ENCODE peak calls at places on chromosomes 6 and 20, in four cellular contexts. Q is GM06990, H is WERI-Rb-1, R is coronary artery. Y is an unnamed sample.

GRCh38 chr6:76631641-76632040 is 559.2 kb upstream of the IMPG1 start:
- DNase-seq in Q (no peak), H (peak), R (no peak), Y (no peak)

GRCh38 chr6:157099912-157100593 is 223.3 kb downstream of the TMEM242 start:
- DNase-seq in Q (peak), H (no peak), R (no peak), Y (peak)

GRCh38 chr6:75830959-75831885 is 82.2 kb downstream of the MYO6 start:
- DNase-seq in Q (peak), H (no peak), R (no peak), Y (peak)

GRCh38 chr20:17671051-17671450 is 11.0 kb downstream of the RRBP1 start:
- DNase-seq in Q (no peak), H (no peak), R (no peak), Y (no peak)

GRCh38 chr6:154447929-154448328 is 62.6 kb downstream of the CNKSR3 start:
- DNase-seq in Q (no peak), H (no peak), R (no peak), Y (no peak)

GRCh38 chr20:25160897-25161296 is 34.6 kb upstream of the ENTPD6 start:
- DNase-seq in Q (no peak), H (no peak), R (no peak), Y (no peak)

GRCh38 chr6:111478064-111478476 is 4.9 kb downstream of the REV3L start:
- DNase-seq in Q (no peak), H (no peak), R (no peak), Y (no peak)

GRCh38 chr6:37205997-37206340 is 36.0 kb downstream of the PIM1 start:
- DNase-seq in Q (no peak), H (no peak), R (no peak), Y (no peak)

GRCh38 chr6:72533601-72534000 is 88.3 kb upstream of the KCNQ5 start:
- DNase-seq in Q (no peak), H (no peak), R (no peak), Y (no peak)

GRCh38 chr6:53805725-53806124 is 10.9 kb downstream of the LRRC1 start:
- DNase-seq in Q (no peak), H (no peak), R (no peak), Y (no peak)

GRCh38 chr20:7608246-7608645 is 332.0 kb downstream of the HAO1 start:
- DNase-seq in Q (no peak), H (no peak), R (no peak), Y (no peak)

GRCh38 chr20:12762725-12763124 is 246.0 kb upstream of the SPTLC3 start:
- DNase-seq in Q (no peak), H (no peak), R (no peak), Y (no peak)

GRCh38 chr6:131952886-131953509 is 1.8 kb upstream of the CCN2 start:
- DNase-seq in Q (no peak), H (no peak), R (no peak), Y (no peak)

GRCh38 chr20:49694450-49695071 is 19.1 kb downstream of the B4GALT5 start:
- DNase-seq in Q (no peak), H (no peak), R (peak), Y (no peak)

GRCh38 chr6:108502826-108503225 is 57.9 kb upstream of the FOXO3 start:
- DNase-seq in Q (no peak), H (no peak), R (no peak), Y (no peak)

GRCh38 chr6:107560657-107561056 is 70.7 kb downstream of the SOBP start:
- DNase-seq in Q (no peak), H (no peak), R (no peak), Y (no peak)

GRCh38 chr6:19896580-19897010 is 59.4 kb downstream of the ID4 start:
- DNase-seq in Q (no peak), H (no peak), R (no peak), Y (no peak)

GRCh38 chr6:142045380-142046270 is 87.1 kb upstream of the GJE1 start:
- DNase-seq in Q (no peak), H (no peak), R (no peak), Y (no peak)

GRCh38 chr20:58182521-58183140 is 45.8 kb downstream of the ANKRD60 start:
- DNase-seq in Q (no peak), H (no peak), R (no peak), Y (no peak)

GRCh38 chr20:19730716-19731115 is 27.3 kb upstream of the RIN2 start:
- DNase-seq in Q (no peak), H (no peak), R (peak), Y (no peak)

GRCh38 chr6:93894521-93894920 is 475.2 kb upstream of the EPHA7 start:
- DNase-seq in Q (no peak), H (no peak), R (no peak), Y (no peak)

GRCh38 chr6:7150381-7151064 is 42.8 kb downstream of the RREB1 start:
- DNase-seq in Q (no peak), H (peak), R (no peak), Y (no peak)

GRCh38 chr20:61790116-61790827 is 275.4 kb downstream of the TAF4 start:
- DNase-seq in Q (no peak), H (no peak), R (no peak), Y (no peak)

GRCh38 chr6:108941867-108942266 is 93.6 kb downstream of the ARMC2 start:
- DNase-seq in Q (no peak), H (no peak), R (no peak), Y (no peak)

GRCh38 chr6:81767163-81768000 is 14.9 kb upstream of the TENT5A start:
- DNase-seq in Q (no peak), H (no peak), R (no peak), Y (no peak)

GRCh38 chr6:70277480-70277879 is 25.4 kb downstream of the COL9A1 start:
- DNase-seq in Q (no peak), H (no peak), R (no peak), Y (no peak)

GRCh38 chr6:106167105-106167814 is 81.1 kb downstream of the PRDM1 start:
- DNase-seq in Q (peak), H (no peak), R (no peak), Y (peak)

GRCh38 chr20:39347626-39348025 is 385.5 kb downstream of the DHX35 start:
- DNase-seq in Q (no peak), H (no peak), R (no peak), Y (no peak)

GRCh38 chr6:235763-236360 is 56.4 kb upstream of the DUSP22 start:
- DNase-seq in Q (no peak), H (no peak), R (no peak), Y (no peak)

GRCh38 chr6:28159029-28159607 is 17.4 kb downstream of the ZKSCAN8 start:
- DNase-seq in Q (no peak), H (no peak), R (no peak), Y (no peak)

GRCh38 chr6:142819603-142820335 is 125.2 kb downstream of the HIVEP2 start:
- DNase-seq in Q (peak), H (no peak), R (no peak), Y (peak)

GRCh38 chr6:156925718-156926607 is 148.8 kb downstream of the ARID1B start:
- DNase-seq in Q (no peak), H (no peak), R (no peak), Y (peak)

GRCh38 chr6:53803081-53803860 is 8.5 kb downstream of the LRRC1 start:
- DNase-seq in Q (no peak), H (no peak), R (no peak), Y (no peak)

GRCh38 chr6:161094904-161095440 is 103.4 kb downstream of the MAP3K4 start:
- DNase-seq in Q (no peak), H (no peak), R (no peak), Y (no peak)

GRCh38 chr20:57346477-57346876 is 4.6 kb upstream of the RAE1 start:
- DNase-seq in Q (no peak), H (peak), R (no peak), Y (peak)

GRCh38 chr6:21404577-21404976 is 189.0 kb upstream of the SOX4 start:
- DNase-seq in Q (no peak), H (no peak), R (no peak), Y (peak)
- TF ChIP-seq CTCF in Q (no peak), H (no peak), R (no peak), Y (no peak)

GRCh38 chr6:168354338-168354737 is 34.8 kb upstream of the DACT2 start:
- DNase-seq in Q (no peak), H (no peak), R (no peak), Y (no peak)

GRCh38 chr6:168359794-168360193 is 40.2 kb upstream of the DACT2 start:
- DNase-seq in Q (no peak), H (no peak), R (no peak), Y (no peak)

GRCh38 chr6:168353041-168353440 is 33.5 kb upstream of the DACT2 start:
- DNase-seq in Q (no peak), H (no peak), R (no peak), Y (no peak)

GRCh38 chr6:168361766-168362165 is 42.2 kb upstream of the DACT2 start:
- DNase-seq in Q (no peak), H (no peak), R (no peak), Y (no peak)

DNA sequence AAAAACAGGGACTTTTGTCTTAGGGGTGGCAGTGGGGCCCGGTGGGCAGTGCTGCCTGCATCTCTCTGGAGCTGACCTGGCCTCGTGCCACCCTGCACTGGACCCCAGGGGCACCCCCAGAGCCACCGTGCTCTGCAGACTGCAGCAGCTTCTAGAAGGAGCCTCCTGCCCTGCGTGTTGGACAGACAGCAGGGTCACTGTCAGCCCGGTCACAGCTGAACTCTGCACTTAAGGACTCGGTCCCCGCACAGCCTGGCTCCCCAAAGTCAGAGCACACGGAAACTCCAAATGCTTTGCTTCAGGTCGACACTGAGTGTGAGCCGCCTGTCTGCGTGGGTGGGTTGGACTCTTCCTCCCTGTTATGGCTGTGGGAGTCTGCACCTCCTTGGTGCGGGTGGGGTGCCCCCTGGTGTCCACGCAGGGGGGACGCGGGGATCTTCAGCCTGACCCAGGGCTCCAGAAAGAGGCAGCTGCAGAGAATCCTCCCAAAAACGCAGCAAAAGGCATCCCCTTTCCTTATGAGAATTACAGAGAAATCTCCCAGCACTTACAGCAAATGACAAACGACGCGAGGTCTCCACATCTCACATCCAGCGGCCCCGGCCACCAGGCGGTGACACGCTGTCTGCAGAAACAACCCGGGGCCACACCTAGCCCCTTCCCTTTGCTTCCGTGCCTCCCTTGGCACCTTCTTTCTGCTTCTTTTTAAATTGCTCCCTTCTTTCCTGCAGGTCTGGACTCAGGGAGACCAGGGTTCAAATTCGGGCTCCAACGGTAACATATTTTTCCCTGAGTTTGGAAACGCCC is 36.3 kb upstream of the DACT2 start:
- DNase-seq in Q (no peak), H (peak), R (no peak), Y (no peak)
- TF ChIP-seq CTCF in Q (no peak), H (peak), R (peak), Y (no peak)

GRCh38 chr6:170111141-170111664 is 179.7 kb downstream of the DLL1 start:
- DNase-seq in Q (no peak), H (no peak), R (no peak), Y (no peak)
- TF ChIP-seq CTCF in Q (no peak), H (no peak), R (no peak), Y (no peak)

GRCh38 chr6:166420351-166420750 is 37.6 kb upstream of the MPC1 start:
- DNase-seq in Q (no peak), H (no peak), R (no peak), Y (no peak)
- TF ChIP-seq CTCF in Q (no peak), H (peak), R (no peak), Y (no peak)

GRCh38 chr6:137921823-137922222 is 54.8 kb downstream of the TNFAIP3 start:
- DNase-seq in Q (no peak), H (no peak), R (no peak), Y (no peak)
- TF ChIP-seq CTCF in Q (peak), H (peak), R (no peak), Y (no peak)

DNA sequence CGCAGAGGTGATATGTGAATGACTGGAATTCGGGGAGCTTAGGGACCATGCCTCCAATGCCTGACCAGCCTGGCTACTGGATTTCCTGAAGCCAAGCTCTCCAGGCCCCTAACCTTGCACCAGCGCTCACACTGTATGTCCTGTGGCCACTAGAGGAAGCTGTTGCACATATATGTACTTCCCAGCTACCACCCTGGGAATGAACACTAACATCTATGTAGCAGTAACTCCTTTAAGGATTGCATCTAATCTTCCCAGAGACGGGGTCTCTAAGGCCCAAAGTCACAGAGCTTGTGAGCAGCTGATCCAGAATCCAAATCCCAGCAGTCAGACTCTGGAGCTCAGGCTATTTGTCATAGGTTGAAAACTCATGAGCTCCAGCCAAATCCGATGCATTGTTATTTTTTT is 20.4 kb upstream of the BPIFB1 start:
- DNase-seq in Q (no peak), H (peak), R (no peak), Y (no peak)
- TF ChIP-seq CTCF in Q (peak), H (peak), R (no peak), Y (peak)